ENCODE peak calls at places on chromosomes 2 and 18, in six cellular contexts. S, U, W, N, V and L are unnamed samples.

GRCh38 chr2:127162261-127163089 is 55.5 kb upstream of the BIN1 start:
- DNase-seq in S (no peak), U (no peak), W (no peak), N (no peak), V (no peak), L (no peak)

GRCh38 chr2:42775812-42776211 is 11.9 kb upstream of the OXER1 start:
- DNase-seq in S (no peak), U (no peak), W (no peak), N (no peak), V (no peak), L (no peak)

GRCh38 chr2:96584017-96584416 is 47.5 kb downstream of the ARID5A start:
- DNase-seq in S (no peak), U (no peak), W (no peak), N (no peak), V (no peak), L (no peak)

GRCh38 chr2:99867690-99868089 is 274.7 kb downstream of the AFF3 start:
- DNase-seq in S (no peak), U (peak), W (no peak), N (no peak), V (peak), L (no peak)

GRCh38 chr2:236882931-236883330 is 202.8 kb upstream of the COPS8 start:
- DNase-seq in S (no peak), U (no peak), W (no peak), N (no peak), V (no peak), L (no peak)

GRCh38 chr18:22175326-22175725 is 5.9 kb downstream of the GATA6 start:
- DNase-seq in S (no peak), U (no peak), W (no peak), N (no peak), V (no peak), L (no peak)

GRCh38 chr2:134926231-134926931 is 7.8 kb downstream of the CCNT2 start:
- DNase-seq in S (no peak), U (peak), W (no peak), N (no peak), V (no peak), L (no peak)

GRCh38 chr2:96415684-96416083 is 80.1 kb downstream of the NCAPH start:
- DNase-seq in S (no peak), U (peak), W (no peak), N (no peak), V (no peak), L (no peak)

GRCh38 chr2:107737764-107738163 is 88.9 kb upstream of the RGPD4 start:
- DNase-seq in S (no peak), U (no peak), W (no peak), N (no peak), V (no peak), L (no peak)

GRCh38 chr2:223500690-223501089 is 101.5 kb downstream of the SCG2 start:
- DNase-seq in S (no peak), U (no peak), W (no peak), N (no peak), V (no peak), L (no peak)